ENCODE peak calls at places on chromosome 10, in seven cellular contexts. S is HepG2, M is dorsolateral prefrontal cortex, J is PC-3, B is IMR-90, Z is AG04450, I is HCT116. H is an unnamed sample.

GRCh38 chr10:48533951-48534720 is 70.7 kb downstream of the ARHGAP22 start:
- DNase-seq in S (no peak), M (no peak), I (no peak), J (no peak), B (no peak), Z (no peak), H (no peak)

GRCh38 chr10:124000792-124001201 is 92.6 kb downstream of the CHST15 start:
- DNase-seq in M (no peak), Z (no peak), J (peak; percentile 60), S (no peak), I (no peak), B (no peak), H (peak; percentile 8)

GRCh38 chr10:87864497-87865059 is 1.2 kb downstream of the PTEN start:
- DNase-seq in I (no peak), M (no peak), S (no peak), J (no peak), B (no peak), Z (no peak), H (no peak)

GRCh38 chr10:94288361-94289116 is 74.2 kb downstream of the NOC3L start:
- DNase-seq in S (no peak), I (no peak), B (no peak), J (no peak), M (no peak), Z (no peak), H (no peak)

GRCh38 chr10:124669824-124670654 is 74.1 kb downstream of the FAM53B start:
- DNase-seq in M (no peak), I (no peak), B (no peak), S (no peak), Z (no peak), J (no peak), H (no peak)

GRCh38 chr10:31599626-31600504 is 280.8 kb downstream of the ZEB1 start:
- DNase-seq in I (no peak), J (peak; percentile 17), S (no peak), B (peak; percentile 15), Z (no peak), M (peak; percentile 62), H (no peak)

GRCh38 chr10:53453196-53453595 is 680.6 kb upstream of the MBL2 start:
- DNase-seq in S (peak; percentile 5), M (no peak), I (no peak), Z (no peak), B (no peak), J (peak; percentile 58), H (no peak)

GRCh38 chr10:24235471-24235870 is 26.5 kb downstream of the KIAA1217 start:
- DNase-seq in S (no peak), M (no peak), I (no peak), B (no peak), Z (no peak), J (no peak), H (no peak)

GRCh38 chr10:117755615-117756014 is 213.1 kb downstream of the EMX2 start:
- DNase-seq in I (no peak), M (no peak), Z (no peak), B (no peak), J (no peak), S (no peak), H (no peak)

GRCh38 chr10:88989824-88990527 is 622 bp upstream of the FAS start:
- DNase-seq in J (peak; percentile 47), Z (peak; percentile 55), B (peak; percentile 86), S (no peak), I (no peak), M (no peak), H (no peak)

GRCh38 chr10:109987413-109987812 is 20.4 kb upstream of the ADD3 start:
- DNase-seq in M (no peak), I (no peak), S (peak; percentile 67), B (peak; percentile 89), J (peak; percentile 54), Z (no peak), H (no peak)

GRCh38 chr10:124252097-124252715 is 158.8 kb upstream of the CHST15 start:
- DNase-seq in Z (no peak), B (no peak), J (no peak), I (no peak), M (no peak), S (no peak), H (no peak)

GRCh38 chr10:61975107-61975932 is 73.8 kb downstream of the ARID5B start:
- DNase-seq in S (no peak), Z (peak; percentile 36), J (peak; percentile 97), M (no peak), B (peak; percentile 88), I (no peak), H (no peak)

GRCh38 chr10:70891636-70892035 is 3.3 kb upstream of the PCBD1 start:
- DNase-seq in S (no peak), Z (no peak), J (peak; percentile 23), M (no peak), I (no peak), B (no peak), H (no peak)

GRCh38 chr10:117431160-117431559 is 55.9 kb upstream of the PDZD8 start:
- DNase-seq in Z (no peak), J (peak; percentile 32), S (no peak), I (peak; percentile 28), M (no peak), B (no peak), H (no peak)

GRCh38 chr10:43573250-43574034 is 974 bp downstream of the ZNF239 start:
- DNase-seq in S (no peak), I (no peak), B (peak; percentile 31), J (no peak), M (no peak), Z (no peak), H (no peak)
- H3K27ac ChIP-seq in S (no peak overlapping the region), I (no peak overlapping the region), B (peak overlapping the region; percentile 21), J (peak overlapping the region; percentile 25), M (peak overlapping the region; percentile 70), Z (peak overlapping the region; percentile 33), H (peak overlapping the region; percentile 63)

DNA sequence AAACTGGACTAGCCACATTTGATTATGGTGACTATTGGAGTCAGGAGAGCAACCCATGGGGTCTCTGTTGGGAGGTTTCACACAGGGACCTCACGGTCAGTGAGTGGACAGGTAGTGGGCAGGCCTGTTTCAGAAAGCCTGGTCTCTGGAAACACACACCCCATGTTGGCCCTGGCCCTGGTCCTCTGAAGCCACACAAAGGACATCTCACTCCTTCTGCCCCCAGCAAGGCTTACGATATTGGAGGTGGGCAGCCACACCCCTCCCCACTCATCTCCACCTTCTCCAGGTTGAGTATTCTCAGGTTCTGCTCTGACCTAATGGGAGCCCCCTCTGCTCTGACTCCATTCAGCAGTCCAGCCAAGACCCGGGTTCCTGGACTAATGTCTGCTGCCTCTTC is 748.8 kb downstream of the GRID1 start:
- DNase-seq in Z (no peak), I (no peak), B (no peak), M (no peak), S (no peak), J (no peak), H (no peak)
- H3K4me3 ChIP-seq in Z (no peak overlapping the region), I (no peak overlapping the region), B (no peak overlapping the region), M (no peak overlapping the region), S (no peak overlapping the region), J (no peak overlapping the region), H (no peak overlapping the region)

GRCh38 chr10:28586176-28586575 is 53.3 kb downstream of the WAC start:
- DNase-seq in I (no peak), Z (no peak), B (no peak), S (no peak), M (no peak), J (no peak), H (no peak)

GRCh38 chr10:28587270-28587969 is 54.5 kb downstream of the WAC start:
- DNase-seq in J (no peak), B (peak; percentile 58), I (no peak), M (no peak), Z (peak; percentile 10), S (no peak), H (no peak)

GRCh38 chr10:28585076-28585475 is 52.2 kb downstream of the WAC start:
- DNase-seq in I (no peak), Z (no peak), S (no peak), B (no peak), M (no peak), J (no peak), H (no peak)

GRCh38 chr10:28592953-28593352 is 60.0 kb downstream of the WAC start:
- DNase-seq in Z (peak; percentile 29), M (no peak), S (peak; percentile 16), J (peak; percentile 58), B (peak; percentile 88), I (peak; percentile 2), H (no peak)

GRCh38 chr10:28587970-28588290 is 55.0 kb downstream of the WAC start:
- DNase-seq in B (peak; percentile 75), M (no peak), Z (peak; percentile 24), J (no peak), I (no peak), S (no peak), H (peak; percentile 55)
- TF ChIP-seq CTCF in B (peak; percentile 34), M (peak; percentile 51), Z (peak; percentile 20), J (no peak), I (no peak), S (no peak), H (peak; percentile 45)

GRCh38 chr10:122373713-122374112 is 795 bp upstream of the PLEKHA1 start:
- DNase-seq in J (peak; percentile 45), I (no peak), S (peak; percentile 50), M (no peak), B (peak; percentile 4), Z (no peak), H (peak; percentile 20)
- H3K27ac ChIP-seq in J (no peak overlapping the region), I (no peak overlapping the region), S (peak overlapping the region; percentile 60), M (peak overlapping the region; percentile 98), B (peak overlapping the region; percentile 18), Z (no peak overlapping the region), H (peak overlapping the region; percentile 82)

DNA sequence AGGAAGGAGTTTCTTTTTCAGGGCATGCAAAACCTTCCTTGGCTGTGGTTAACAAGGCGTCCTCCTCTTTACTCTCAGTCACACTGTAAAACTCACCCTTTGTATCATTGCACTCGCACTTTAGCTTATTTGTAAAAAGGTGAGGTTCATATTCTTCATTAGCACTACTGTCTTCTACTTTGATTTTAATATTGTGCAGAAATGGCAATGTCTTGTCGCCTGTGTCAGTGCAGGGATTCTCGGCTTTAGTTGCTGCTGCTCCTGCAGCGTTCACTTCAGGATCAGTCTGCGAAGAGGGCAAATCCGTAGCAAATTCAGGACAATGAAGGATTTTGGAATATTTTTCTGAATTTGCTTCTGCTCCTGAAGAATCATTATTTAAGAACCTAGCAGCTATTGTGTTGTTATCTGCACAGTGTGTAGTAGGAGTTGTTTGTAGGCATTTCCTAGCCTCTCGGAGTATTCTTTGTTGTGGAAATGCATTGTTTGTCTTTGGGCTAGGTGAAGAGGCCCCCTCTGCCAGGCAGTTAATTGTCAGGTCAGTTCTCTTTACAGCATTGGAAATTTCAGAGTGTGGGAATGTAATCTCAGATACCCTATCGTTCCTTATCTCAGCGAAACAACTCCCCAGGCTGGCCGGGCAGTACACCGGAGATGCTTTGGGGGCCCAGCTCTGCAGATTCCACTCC is 9.8 kb downstream of the SKIDA1 start:
- DNase-seq in I (no peak), S (no peak), B (no peak), J (no peak), M (no peak), Z (no peak), H (no peak)
- H3K4me3 ChIP-seq in I (no peak overlapping the region), S (peak overlapping the region; percentile 77), B (peak overlapping the region; percentile 95), J (peak overlapping the region; percentile 83), M (peak overlapping the region; percentile 73), Z (peak overlapping the region; percentile 70), H (no peak overlapping the region)

H was measured in body of pancreas.